ENCODE peak calls at places on chromosomes 12 and 14, in eight cellular contexts. I is GM23248, A is uterus, G is PC-3, T is heart left ventricle, D is heart right ventricle, Z is caudate nucleus, V is suprapubic skin. Y is an unnamed sample.

GRCh38 chr12:75840994-75841355 is 190.6 kb downstream of the PHLDA1 start:
- DNase-seq in T (no peak), A (no peak), V (no peak), G (no peak), D (no peak), Z (no peak), I (no peak), Y (no peak)

GRCh38 chr14:34059925-34060746 is 109.3 kb upstream of the EGLN3 start:
- DNase-seq in G (peak), Z (peak), I (peak), V (peak), T (peak), D (peak), A (peak), Y (peak)

GRCh38 chr12:78189656-78190055 is 359.0 kb downstream of the NAV3 start:
- DNase-seq in I (peak), G (no peak), T (no peak), D (no peak), Z (no peak), A (no peak), V (no peak), Y (no peak)

GRCh38 chr12:71478277-71478676 is 38.7 kb downstream of the LGR5 start:
- DNase-seq in A (no peak), V (no peak), T (no peak), Z (no peak), I (no peak), G (no peak), D (no peak), Y (no peak)

GRCh38 chr14:67371247-67372148 is 11.4 kb downstream of the EIF2S1 start:
- DNase-seq in V (no peak), A (no peak), D (no peak), Z (no peak), T (no peak), G (no peak), I (no peak), Y (no peak)

GRCh38 chr12:51395283-51396230 is 4.4 kb upstream of the GALNT6 start:
- DNase-seq in A (no peak), I (no peak), D (no peak), G (no peak), T (no peak), Z (no peak), V (peak), Y (no peak)

GRCh38 chr12:3964404-3964803 is 91.2 kb upstream of the PARP11 start:
- DNase-seq in T (no peak), G (no peak), D (no peak), V (no peak), A (no peak), I (no peak), Z (no peak), Y (no peak)

GRCh38 chr12:102571889-102572288 is 91.5 kb upstream of the IGF1 start:
- DNase-seq in D (no peak), T (no peak), Z (peak), I (peak), G (no peak), A (no peak), V (no peak), Y (no peak)

GRCh38 chr12:80756875-80757274 is 40.2 kb downstream of the MYF5 start:
- DNase-seq in I (peak), G (no peak), D (no peak), V (no peak), Z (no peak), A (no peak), T (no peak), Y (no peak)

GRCh38 chr14:101505216-101505970 is 55.9 kb upstream of the DIO3 start:
- DNase-seq in Z (no peak), I (no peak), G (no peak), V (peak), D (no peak), A (peak), T (peak), Y (peak)

GRCh38 chr12:6295187-6295811 is 15.2 kb upstream of the PLEKHG6 start:
- DNase-seq in I (peak), T (no peak), A (no peak), G (peak), V (no peak), D (no peak), Z (no peak), Y (no peak)
- H3K27ac ChIP-seq in I (no peak), T (peak), A (peak), G (peak), V (peak), D (peak), Z (no peak), Y (no peak)

GRCh38 chr12:131779027-131779426 is 49.2 kb upstream of the MMP17 start:
- DNase-seq in A (no peak), G (no peak), I (no peak), V (no peak), D (no peak), T (no peak), Z (no peak), Y (no peak)

GRCh38 chr12:131774576-131774975 is 53.6 kb upstream of the MMP17 start:
- DNase-seq in Z (no peak), I (no peak), T (no peak), D (no peak), V (no peak), G (no peak), A (no peak), Y (no peak)

GRCh38 chr12:131775124-131775903 is 52.9 kb upstream of the MMP17 start:
- DNase-seq in D (no peak), A (no peak), Z (no peak), T (no peak), V (no peak), G (peak), I (peak), Y (peak)

GRCh38 chr12:131773582-131774221 is 54.5 kb upstream of the MMP17 start:
- DNase-seq in V (no peak), A (no peak), D (no peak), I (no peak), T (no peak), Z (no peak), G (no peak), Y (no peak)

GRCh38 chr12:131775904-131776889 is 52.0 kb upstream of the MMP17 start:
- DNase-seq in A (no peak), T (no peak), V (no peak), I (no peak), Z (no peak), D (no peak), G (no peak), Y (no peak)
- H3K27ac ChIP-seq in A (no peak), T (no peak), V (no peak), I (no peak), Z (no peak), D (no peak), G (no peak), Y (no peak)

GRCh38 chr12:10673660-10674384 is at the start of gene STYK1:
- DNase-seq in T (peak), Z (peak), A (peak), I (peak), V (peak), G (peak), D (peak), Y (peak)
- H3K27ac ChIP-seq in T (no peak), Z (no peak), A (no peak), I (no peak), V (no peak), G (peak), D (no peak), Y (no peak)

GRCh38 chr12:123356159-123356670 is 8.4 kb downstream of the SBNO1 start:
- DNase-seq in Z (no peak), A (no peak), T (no peak), G (no peak), I (no peak), V (no peak), D (no peak), Y (no peak)
- H3K27ac ChIP-seq in Z (no peak), A (no peak), T (no peak), G (no peak), I (no peak), V (no peak), D (no peak), Y (no peak)

GRCh38 chr12:15837141-15837781 is 44.9 kb upstream of the STRAP start:
- DNase-seq in Z (no peak), G (no peak), A (no peak), T (peak), I (peak), D (no peak), V (no peak), Y (no peak)
- H3K27ac ChIP-seq in Z (no peak), G (no peak), A (peak), T (peak), I (peak), D (peak), V (no peak), Y (no peak)

Y was measured in ovary.